ENCODE peak calls at places on chromosomes 7 and 10, in five cellular contexts. P is HepG2, Z is SK-N-SH, K is GM12878, V is K562. O is an unnamed sample.

GRCh38 chr7:151565541-151565940 is 45.8 kb upstream of the RHEB start:
- DNase-seq in Z (no peak), P (no peak), K (no peak), V (no peak), O (no peak)

GRCh38 chr10:132397036-132397541 is at the start of gene PWWP2B:
- DNase-seq in V (peak; percentile 73), Z (peak; percentile 87), P (no peak), K (no peak), O (no peak)

GRCh38 chr10:69451209-69451783 is at the start of gene TSPAN15:
- DNase-seq in K (peak; percentile 45), Z (peak; percentile 96), V (peak; percentile 95), P (peak; percentile 68), O (peak; percentile 75)

GRCh38 chr7:155299539-155300202 is 2.0 kb downstream of the INSIG1 start:
- DNase-seq in P (no peak), K (no peak), V (no peak), Z (no peak), O (no peak)

GRCh38 chr10:48890904-48891839 is 48.5 kb downstream of the LRRC18 start:
- DNase-seq in K (no peak), Z (no peak), P (no peak), V (no peak), O (no peak)

GRCh38 chr7:54878339-54878738 is 119.3 kb upstream of the SEC61G start:
- DNase-seq in V (no peak), K (no peak), Z (no peak), P (no peak), O (no peak)

GRCh38 chr7:128887169-128888038 is 23.1 kb downstream of the KCP start:
- DNase-seq in P (no peak), V (no peak), K (no peak), Z (no peak), O (no peak)

GRCh38 chr7:69823151-69823744 is 225.0 kb downstream of the AUTS2 start:
- DNase-seq in K (no peak), Z (no peak), V (no peak), P (no peak), O (no peak)

GRCh38 chr7:37234928-37235327 is 213.7 kb downstream of the ELMO1 start:
- DNase-seq in P (peak; percentile 6), Z (peak; percentile 54), K (no peak), V (no peak), O (peak; percentile 8)

GRCh38 chr10:111234903-111235302 is 158.1 kb downstream of the ADRA2A start:
- DNase-seq in P (no peak), K (no peak), V (no peak), Z (no peak), O (no peak)

GRCh38 chr7:33733865-33734650 is 171.3 kb upstream of the BMPER start:
- DNase-seq in P (no peak), Z (no peak), V (no peak), K (no peak), O (no peak)

GRCh38 chr7:66043681-66044497 is 31.7 kb upstream of the ASL start:
- DNase-seq in K (no peak), Z (no peak), V (peak; percentile 17), P (no peak), O (no peak)

GRCh38 chr10:119478111-119479047 is 64.1 kb downstream of the RGS10 start:
- DNase-seq in K (peak; percentile 46), Z (no peak), P (no peak), V (no peak), O (no peak)

GRCh38 chr7:142598297-142598696 is 151.0 kb upstream of the PRSS1 start:
- DNase-seq in P (no peak), K (no peak), V (no peak), Z (no peak), O (no peak)

GRCh38 chr10:97412891-97413304 is 11.8 kb upstream of the RRP12 start:
- DNase-seq in V (no peak), K (no peak), Z (no peak), P (peak; percentile 52), O (peak; percentile 51)

DNA sequence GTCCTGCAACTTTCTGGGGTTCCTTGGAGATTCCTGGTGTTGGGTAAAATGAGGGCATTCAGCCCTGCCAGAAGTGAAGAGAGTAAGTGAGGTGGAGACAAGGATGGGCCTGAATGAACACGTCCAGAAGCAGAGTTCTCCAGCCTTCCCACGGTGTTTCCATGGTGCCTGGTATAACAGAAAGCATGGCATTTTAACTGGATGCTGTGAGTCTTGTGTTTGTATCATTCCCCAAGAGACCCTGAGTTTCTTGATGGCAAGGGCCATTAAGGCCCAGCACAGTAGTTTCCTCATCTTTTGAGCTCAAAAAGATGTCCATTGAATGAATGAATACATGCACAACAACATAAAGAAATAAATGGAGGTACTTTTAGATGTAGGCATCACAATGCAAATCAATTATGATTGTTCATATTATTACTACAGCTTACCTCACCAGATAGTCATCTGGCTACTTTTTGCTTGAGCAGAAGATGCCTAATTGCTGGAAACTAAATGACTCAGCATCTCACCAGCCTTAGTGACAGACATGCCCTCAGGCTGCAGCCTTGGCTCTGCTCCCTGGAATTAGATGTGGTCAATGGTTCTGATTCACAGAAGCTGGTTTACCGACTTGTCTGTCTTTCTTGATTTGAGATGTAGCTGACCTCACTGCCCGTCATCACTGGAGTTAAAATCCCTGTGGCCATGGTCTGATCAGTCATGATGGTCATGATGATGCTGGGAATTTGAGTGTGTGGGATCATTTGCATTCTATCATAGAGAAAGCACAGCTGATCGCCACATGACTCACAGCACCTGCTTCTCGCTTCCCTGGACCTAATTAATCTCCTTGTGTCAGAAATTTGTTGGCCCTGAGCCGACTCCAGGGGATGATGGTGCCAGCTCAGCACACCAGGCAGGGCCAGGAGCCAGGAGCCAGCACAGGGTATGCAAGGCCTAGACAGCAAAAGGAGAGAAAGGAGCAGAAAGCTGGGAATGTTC is 83.9 kb downstream of the CXCL12 start:
- DNase-seq in Z (peak; percentile 55), K (peak; percentile 79), V (no peak), P (no peak), O (peak; percentile 47)
- TF ChIP-seq ZBTB33 in Z (no peak), K (no peak), V (no peak), P (no peak), O (no peak)

GRCh38 chr10:122206471-122207065 is 64.5 kb upstream of the BTBD16 start:
- DNase-seq in P (no peak), V (no peak), K (no peak), Z (no peak), O (no peak)

GRCh38 chr10:122207135-122207534 is 64.0 kb upstream of the BTBD16 start:
- DNase-seq in Z (no peak), V (no peak), K (no peak), P (peak; percentile 13), O (no peak)

GRCh38 chr10:122204691-122205489 is 66.2 kb upstream of the BTBD16 start:
- DNase-seq in P (no peak), K (no peak), Z (no peak), V (no peak), O (no peak)

GRCh38 chr10:122208616-122209430 is 62.3 kb upstream of the BTBD16 start:
- DNase-seq in V (no peak), Z (no peak), K (no peak), P (no peak), O (no peak)

DNA sequence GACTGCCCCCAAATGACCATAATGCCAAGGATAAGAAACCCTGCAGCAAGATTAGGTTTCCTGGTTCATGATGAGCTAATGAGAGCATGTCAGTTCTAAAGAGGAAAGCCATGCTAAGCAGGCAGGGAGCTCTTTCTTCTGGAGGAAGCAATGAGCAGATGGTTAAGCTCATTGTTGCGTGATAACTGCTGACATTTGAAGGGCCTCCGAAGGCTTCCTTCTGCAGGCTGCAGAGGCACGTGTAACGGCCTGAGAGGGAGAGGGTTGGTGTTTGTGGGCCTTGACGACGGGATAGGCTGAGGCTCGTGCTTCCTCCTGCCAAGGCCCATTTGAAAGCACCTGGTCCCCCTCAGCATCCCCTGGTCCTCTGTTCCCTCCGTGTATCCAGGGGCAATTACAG is 63.5 kb upstream of the BTBD16 start:
- DNase-seq in P (no peak), K (no peak), V (no peak), Z (no peak), O (no peak)
- TF ChIP-seq ZBTB33 in P (no peak), K (no peak), V (no peak), Z (no peak), O (no peak)

GRCh38 chr10:103316087-103316486 is 34.9 kb downstream of the PCGF6 start:
- DNase-seq in V (no peak), K (no peak), Z (no peak), P (no peak), O (no peak)
- TF ChIP-seq ZBTB33 in V (no peak), K (no peak), Z (no peak), P (no peak), O (no peak)

GRCh38 chr7:27901028-27901760 is 161.2 kb downstream of the TAX1BP1 start:
- DNase-seq in P (no peak), K (peak; percentile 55), Z (no peak), V (no peak), O (no peak)
- TF ChIP-seq ZBTB33 in P (no peak), K (no peak), Z (no peak), V (no peak), O (no peak)

O was measured in HCT116.